ENCODE peak calls at places on chromosomes 2 and 18, in six cellular contexts. K is GM10248, L is amniotic epithelial cell, Z is A172, M is GM23248, V is body of pancreas. X is an unnamed sample.
A peak's percentile ranks its signal among the peaks of the same experiment; 100 is the strongest.

GRCh38 chr2:201008000-201008829 is 44.8 kb upstream of the ORC2 start:
- DNase-seq in M (no peak), Z (no peak), K (no peak), L (no peak), V (no peak), X (no peak)

GRCh38 chr18:46630160-46630559 is 26.9 kb downstream of the LOXHD1 start:
- DNase-seq in L (no peak), V (no peak), Z (peak; percentile 19), M (peak; percentile 24), K (no peak), X (peak; percentile 86)

GRCh38 chr2:48896870-48897269 is 141.3 kb upstream of the LHCGR start:
- DNase-seq in Z (no peak), L (no peak), K (no peak), V (no peak), M (no peak), X (no peak)

GRCh38 chr2:239537633-239538356 is 137.0 kb upstream of the HDAC4 start:
- DNase-seq in K (no peak), V (no peak), Z (no peak), M (no peak), L (no peak), X (no peak)

GRCh38 chr2:191740016-191740419 is 62.1 kb downstream of the NABP1 start:
- DNase-seq in K (peak; percentile 34), L (no peak), Z (no peak), M (peak; percentile 49), V (no peak), X (no peak)

GRCh38 chr2:207836526-207837133 is 66.9 kb upstream of the FZD5 start:
- DNase-seq in L (no peak), Z (no peak), M (no peak), V (no peak), K (no peak), X (no peak)

GRCh38 chr18:10099539-10100140 is 185.8 kb downstream of the VAPA start:
- DNase-seq in Z (no peak), V (no peak), K (no peak), L (peak; percentile 45), M (peak; percentile 69), X (no peak)

GRCh38 chr18:28408528-28408927 is 231.6 kb upstream of the CDH2 start:
- DNase-seq in K (no peak), Z (no peak), V (no peak), L (no peak), M (no peak), X (no peak)

GRCh38 chr2:14385043-14385442 is 247.5 kb upstream of the LRATD1 start:
- DNase-seq in V (no peak), Z (no peak), K (no peak), L (no peak), M (peak; percentile 6), X (peak; percentile 14)

GRCh38 chr2:105961599-105962146 is 217.0 kb downstream of the NCK2 start:
- DNase-seq in K (no peak), V (no peak), Z (no peak), L (no peak), M (no peak), X (no peak)

GRCh38 chr18:45997689-45998088 is 30.6 kb upstream of the EPG5 start:
- DNase-seq in Z (no peak), V (no peak), M (no peak), L (no peak), K (peak; percentile 30), X (no peak)

GRCh38 chr2:25184254-25184653 is 15.9 kb upstream of the POMC start:
- DNase-seq in V (peak; percentile 91), M (no peak), K (no peak), L (no peak), Z (no peak), X (no peak)

GRCh38 chr18:70276416-70277145 is 12.3 kb upstream of the SOCS6 start:
- DNase-seq in K (no peak), Z (no peak), M (no peak), V (no peak), L (no peak), X (no peak)

GRCh38 chr2:110910404-110910803 is 178.0 kb downstream of the ACOXL start:
- DNase-seq in L (no peak), M (no peak), Z (no peak), V (no peak), K (no peak), X (no peak)

GRCh38 chr2:21229302-21229701 is 105.5 kb downstream of the TDRD15 start:
- DNase-seq in L (no peak), K (no peak), Z (no peak), M (no peak), V (no peak), X (no peak)

GRCh38 chr2:241804326-241805276 is 4.4 kb upstream of the NEU4 start:
- DNase-seq in M (no peak), V (no peak), K (peak; percentile 55), L (peak; percentile 79), Z (peak; percentile 60), X (peak; percentile 52)

GRCh38 chr2:221451836-221452774 is 120.0 kb downstream of the EPHA4 start:
- DNase-seq in Z (no peak), V (no peak), K (no peak), L (no peak), M (no peak), X (no peak)

GRCh38 chr2:166180951-166181812 is 53.4 kb upstream of the SCN1A start:
- DNase-seq in K (peak; percentile 44), L (peak; percentile 55), V (peak; percentile 70), Z (peak; percentile 59), M (peak; percentile 73), X (peak; percentile 60)

GRCh38 chr2:85728883-85729824 is 24.6 kb upstream of the ATOH8 start:
- DNase-seq in M (peak; percentile 91), K (peak; percentile 89), Z (peak; percentile 71), V (peak; percentile 86), L (peak; percentile 68), X (peak; percentile 77)

GRCh38 chr2:198490748-198491147 is 686.4 kb downstream of the PLCL1 start:
- DNase-seq in K (no peak), L (no peak), V (no peak), Z (no peak), M (no peak), X (peak; percentile 15)

GRCh38 chr2:44524347-44524926 is 162.7 kb downstream of the CAMKMT start:
- DNase-seq in L (no peak), V (no peak), K (no peak), M (peak; percentile 3), Z (no peak), X (no peak)

X was measured in HT1080.